ENCODE peak calls at places on chromosomes 5 and 9, in nine cellular contexts. One of them, this sample, is unnamed.

GRCh38 chr9:38240051-38240450 is 152.5 kb upstream of the ALDH1B1 start:
- DNase-seq in neural progenitor cell: no peak
- DNase-seq in brain microvascular endothelial cell: no peak
- DNase-seq in foreskin keratinocyte: no peak
- DNase-seq in tibial artery: no peak
- DNase-seq in MM.1S: no peak
- DNase-seq in heart left ventricle: no peak
- DNase-seq in CD8-positive, alpha-beta T cell: no peak
- DNase-seq in cardiac fibroblast: no peak
- DNase-seq in this sample: no peak

GRCh38 chr9:123716339-123716738 is 213.6 kb downstream of the DENND1A start:
- DNase-seq in brain microvascular endothelial cell: no peak
- DNase-seq in cardiac fibroblast: no peak
- DNase-seq in MM.1S: no peak
- DNase-seq in foreskin keratinocyte: no peak
- DNase-seq in tibial artery: no peak
- DNase-seq in heart left ventricle: no peak
- DNase-seq in neural progenitor cell: no peak
- DNase-seq in CD8-positive, alpha-beta T cell: no peak
- DNase-seq in this sample: peak; percentile 28

GRCh38 chr5:6707852-6708251 is 5.4 kb upstream of the TENT4A start:
- DNase-seq in neural progenitor cell: no peak
- DNase-seq in CD8-positive, alpha-beta T cell: no peak
- DNase-seq in cardiac fibroblast: no peak
- DNase-seq in brain microvascular endothelial cell: no peak
- DNase-seq in MM.1S: no peak
- DNase-seq in tibial artery: no peak
- DNase-seq in heart left ventricle: no peak
- DNase-seq in foreskin keratinocyte: no peak
- DNase-seq in this sample: no peak

GRCh38 chr9:133132174-133132573 is 11.1 kb upstream of the RALGDS start:
- DNase-seq in CD8-positive, alpha-beta T cell: no peak
- DNase-seq in tibial artery: no peak
- DNase-seq in MM.1S: no peak
- DNase-seq in heart left ventricle: no peak
- DNase-seq in neural progenitor cell: no peak
- DNase-seq in foreskin keratinocyte: no peak
- DNase-seq in brain microvascular endothelial cell: no peak
- DNase-seq in cardiac fibroblast: no peak
- DNase-seq in this sample: no peak

GRCh38 chr5:57349214-57349613 is 133.4 kb downstream of the ACTBL2 start:
- DNase-seq in cardiac fibroblast: no peak
- DNase-seq in CD8-positive, alpha-beta T cell: no peak
- DNase-seq in tibial artery: no peak
- DNase-seq in foreskin keratinocyte: no peak
- DNase-seq in heart left ventricle: no peak
- DNase-seq in brain microvascular endothelial cell: no peak
- DNase-seq in MM.1S: peak; percentile 31
- DNase-seq in neural progenitor cell: no peak
- DNase-seq in this sample: no peak

GRCh38 chr5:40570408-40571129 is 109.1 kb upstream of the PTGER4 start:
- DNase-seq in CD8-positive, alpha-beta T cell: no peak
- DNase-seq in heart left ventricle: no peak
- DNase-seq in foreskin keratinocyte: peak; percentile 58
- DNase-seq in brain microvascular endothelial cell: peak; percentile 76
- DNase-seq in MM.1S: no peak
- DNase-seq in cardiac fibroblast: peak; percentile 94
- DNase-seq in neural progenitor cell: no peak
- DNase-seq in tibial artery: no peak
- DNase-seq in this sample: no peak

GRCh38 chr9:87194471-87194870 is 247.2 kb upstream of the GAS1 start:
- DNase-seq in heart left ventricle: no peak
- DNase-seq in MM.1S: no peak
- DNase-seq in cardiac fibroblast: peak; percentile 90
- DNase-seq in brain microvascular endothelial cell: peak; percentile 67
- DNase-seq in tibial artery: no peak
- DNase-seq in CD8-positive, alpha-beta T cell: no peak
- DNase-seq in neural progenitor cell: peak; percentile 42
- DNase-seq in foreskin keratinocyte: peak; percentile 84
- DNase-seq in this sample: no peak

GRCh38 chr5:88256872-88257271 is 11.8 kb downstream of the TMEM161B start:
- DNase-seq in neural progenitor cell: peak; percentile 6
- DNase-seq in foreskin keratinocyte: no peak
- DNase-seq in MM.1S: no peak
- DNase-seq in CD8-positive, alpha-beta T cell: no peak
- DNase-seq in brain microvascular endothelial cell: no peak
- DNase-seq in cardiac fibroblast: no peak
- DNase-seq in heart left ventricle: no peak
- DNase-seq in tibial artery: no peak
- DNase-seq in this sample: no peak

GRCh38 chr9:134004131-134004873 is 12.2 kb upstream of the VAV2 start:
- DNase-seq in brain microvascular endothelial cell: no peak
- DNase-seq in CD8-positive, alpha-beta T cell: no peak
- DNase-seq in foreskin keratinocyte: no peak
- DNase-seq in heart left ventricle: no peak
- DNase-seq in tibial artery: no peak
- DNase-seq in cardiac fibroblast: no peak
- DNase-seq in neural progenitor cell: no peak
- DNase-seq in MM.1S: no peak
- DNase-seq in this sample: peak; percentile 36

DNA sequence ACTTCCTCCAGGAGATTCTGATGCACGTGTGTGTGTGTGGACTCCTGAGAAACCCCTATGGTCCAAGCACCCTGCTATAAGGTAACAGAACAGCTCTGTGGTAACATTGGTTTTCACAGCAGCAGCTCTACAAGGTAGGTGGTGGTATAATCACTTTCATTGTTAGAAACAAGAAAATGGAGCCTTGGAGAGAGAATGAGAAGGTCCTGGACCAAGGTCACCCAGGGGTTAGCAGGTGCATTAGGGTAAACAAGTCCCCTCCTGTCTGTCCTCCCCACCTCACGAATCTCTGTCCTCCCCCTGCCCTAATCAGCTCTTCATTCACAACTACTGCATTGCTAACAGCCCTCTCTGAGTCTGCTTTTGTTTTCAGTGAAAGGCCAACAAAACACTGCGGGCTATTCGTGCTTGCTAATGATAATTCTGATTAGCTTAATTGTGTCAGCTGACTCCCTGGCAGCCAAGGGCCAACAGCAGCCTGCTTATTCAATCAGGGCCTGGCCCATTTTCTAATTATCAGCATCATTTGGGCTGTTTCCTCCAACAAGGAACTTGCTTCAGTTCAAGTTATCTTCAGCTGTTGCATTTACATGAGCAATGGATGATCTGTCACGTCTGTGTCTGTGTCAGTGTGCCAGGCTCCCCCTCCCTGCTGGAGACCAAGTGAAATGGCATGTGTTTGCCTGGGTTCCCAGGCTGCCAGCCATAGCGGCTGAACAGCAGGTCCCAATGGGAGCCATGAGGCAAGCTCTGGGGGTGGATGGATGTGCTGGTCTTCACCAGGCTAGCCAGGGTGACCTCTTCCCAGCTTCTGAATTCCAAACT is 56.7 kb upstream of the EQTN start:
- DNase-seq in foreskin keratinocyte: no peak
- DNase-seq in MM.1S: no peak
- DNase-seq in cardiac fibroblast: peak; percentile 29
- DNase-seq in tibial artery: peak; percentile 87
- DNase-seq in neural progenitor cell: peak; percentile 67
- DNase-seq in CD8-positive, alpha-beta T cell: no peak
- DNase-seq in heart left ventricle: no peak
- DNase-seq in brain microvascular endothelial cell: peak; percentile 25
- DNase-seq in this sample: no peak
- TF ChIP-seq CTCF in foreskin keratinocyte: no peak
- TF ChIP-seq CTCF in MM.1S: no peak
- TF ChIP-seq CTCF in cardiac fibroblast: no peak
- TF ChIP-seq CTCF in tibial artery: peak; percentile 36
- TF ChIP-seq CTCF in neural progenitor cell: no peak
- TF ChIP-seq CTCF in CD8-positive, alpha-beta T cell: no peak
- TF ChIP-seq CTCF in heart left ventricle: no peak
- TF ChIP-seq CTCF in brain microvascular endothelial cell: no peak
- TF ChIP-seq CTCF in this sample: no peak

DNA sequence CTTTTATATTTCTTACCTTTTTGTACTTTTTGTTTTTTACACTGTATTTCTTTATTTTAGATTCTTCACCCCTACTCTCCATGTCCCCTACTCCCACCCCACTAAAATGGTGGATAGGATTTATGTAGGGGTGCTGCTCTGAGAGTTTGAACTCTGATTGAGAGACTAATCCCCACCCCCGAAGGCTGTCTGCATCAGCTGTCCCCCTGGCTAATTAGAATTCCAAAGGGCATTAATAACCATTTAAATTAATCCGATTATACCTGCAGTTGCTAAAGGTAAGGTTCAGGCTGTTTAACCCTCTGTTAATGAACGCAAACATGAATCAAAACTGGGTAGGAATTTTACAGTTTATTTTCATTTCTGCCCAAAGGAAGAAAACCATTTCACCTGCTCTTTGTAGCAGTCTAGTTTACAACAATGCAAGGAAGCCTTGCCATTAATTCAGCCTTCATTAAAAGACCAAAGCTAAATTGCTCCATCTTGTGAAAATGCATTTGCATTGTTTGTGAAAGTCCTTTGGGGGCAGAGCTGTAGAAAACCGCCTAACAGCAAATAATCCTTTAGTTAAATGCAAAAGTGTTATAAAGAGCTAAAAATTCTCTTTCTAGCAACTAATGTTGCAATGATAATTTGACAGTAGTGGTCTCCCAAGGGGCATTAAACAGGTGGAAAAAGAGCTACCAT is 71.2 kb downstream of the ZCCHC7 start:
- DNase-seq in brain microvascular endothelial cell: no peak
- DNase-seq in foreskin keratinocyte: no peak
- DNase-seq in tibial artery: no peak
- DNase-seq in MM.1S: no peak
- DNase-seq in neural progenitor cell: peak; percentile 67
- DNase-seq in heart left ventricle: no peak
- DNase-seq in cardiac fibroblast: no peak
- DNase-seq in CD8-positive, alpha-beta T cell: no peak
- DNase-seq in this sample: no peak
- TF ChIP-seq CTCF in brain microvascular endothelial cell: no peak
- TF ChIP-seq CTCF in foreskin keratinocyte: no peak
- TF ChIP-seq CTCF in tibial artery: no peak
- TF ChIP-seq CTCF in MM.1S: no peak
- TF ChIP-seq CTCF in neural progenitor cell: no peak
- TF ChIP-seq CTCF in heart left ventricle: no peak
- TF ChIP-seq CTCF in cardiac fibroblast: no peak
- TF ChIP-seq CTCF in CD8-positive, alpha-beta T cell: no peak
- TF ChIP-seq CTCF in this sample: no peak

GRCh38 chr5:33852327-33852726 is 39.5 kb downstream of the ADAMTS12 start:
- DNase-seq in brain microvascular endothelial cell: no peak
- DNase-seq in cardiac fibroblast: peak; percentile 56
- DNase-seq in foreskin keratinocyte: no peak
- DNase-seq in CD8-positive, alpha-beta T cell: no peak
- DNase-seq in heart left ventricle: no peak
- DNase-seq in tibial artery: no peak
- DNase-seq in MM.1S: no peak
- DNase-seq in neural progenitor cell: no peak
- DNase-seq in this sample: no peak

GRCh38 chr5:33857037-33857436 is 34.8 kb downstream of the ADAMTS12 start:
- DNase-seq in neural progenitor cell: no peak
- DNase-seq in MM.1S: no peak
- DNase-seq in brain microvascular endothelial cell: no peak
- DNase-seq in heart left ventricle: no peak
- DNase-seq in tibial artery: no peak
- DNase-seq in CD8-positive, alpha-beta T cell: no peak
- DNase-seq in cardiac fibroblast: no peak
- DNase-seq in foreskin keratinocyte: no peak
- DNase-seq in this sample: no peak

GRCh38 chr5:33852837-33853236 is 39.0 kb downstream of the ADAMTS12 start:
- DNase-seq in neural progenitor cell: no peak
- DNase-seq in tibial artery: no peak
- DNase-seq in foreskin keratinocyte: no peak
- DNase-seq in CD8-positive, alpha-beta T cell: no peak
- DNase-seq in cardiac fibroblast: no peak
- DNase-seq in MM.1S: no peak
- DNase-seq in brain microvascular endothelial cell: no peak
- DNase-seq in heart left ventricle: no peak
- DNase-seq in this sample: no peak

GRCh38 chr5:33855396-33855795 is 36.4 kb downstream of the ADAMTS12 start:
- DNase-seq in CD8-positive, alpha-beta T cell: no peak
- DNase-seq in neural progenitor cell: no peak
- DNase-seq in brain microvascular endothelial cell: no peak
- DNase-seq in MM.1S: no peak
- DNase-seq in heart left ventricle: no peak
- DNase-seq in tibial artery: no peak
- DNase-seq in cardiac fibroblast: peak; percentile 52
- DNase-seq in foreskin keratinocyte: no peak
- DNase-seq in this sample: no peak

DNA sequence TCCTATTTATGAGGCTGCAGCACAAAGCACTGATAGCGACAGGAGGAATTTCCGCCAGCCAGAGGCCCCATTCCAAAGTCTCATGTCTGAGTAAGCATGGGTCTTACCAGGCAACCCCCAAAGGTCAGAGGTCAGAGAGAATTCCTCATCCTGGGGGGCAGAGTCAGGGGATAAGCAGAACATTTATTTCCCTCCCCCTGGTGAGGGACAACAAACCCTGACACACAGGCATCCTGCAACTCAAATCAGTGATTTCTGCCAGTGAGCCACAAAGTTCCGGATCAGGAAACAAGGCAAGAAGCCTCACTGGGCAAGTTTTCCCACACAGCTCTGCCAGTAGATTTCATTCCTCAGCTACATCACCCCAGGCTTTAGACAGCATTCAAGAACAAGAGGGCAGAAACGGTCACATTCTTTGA is 37.0 kb downstream of the ADAMTS12 start:
- DNase-seq in brain microvascular endothelial cell: peak; percentile 95
- DNase-seq in tibial artery: no peak
- DNase-seq in heart left ventricle: no peak
- DNase-seq in CD8-positive, alpha-beta T cell: no peak
- DNase-seq in cardiac fibroblast: peak; percentile 84
- DNase-seq in MM.1S: no peak
- DNase-seq in foreskin keratinocyte: no peak
- DNase-seq in neural progenitor cell: peak; percentile 73
- DNase-seq in this sample: no peak
- TF ChIP-seq CTCF in brain microvascular endothelial cell: peak; percentile 2
- TF ChIP-seq CTCF in tibial artery: no peak
- TF ChIP-seq CTCF in heart left ventricle: no peak
- TF ChIP-seq CTCF in CD8-positive, alpha-beta T cell: no peak
- TF ChIP-seq CTCF in cardiac fibroblast: no peak
- TF ChIP-seq CTCF in MM.1S: no peak
- TF ChIP-seq CTCF in foreskin keratinocyte: no peak
- TF ChIP-seq CTCF in neural progenitor cell: no peak
- TF ChIP-seq CTCF in this sample: no peak

DNA sequence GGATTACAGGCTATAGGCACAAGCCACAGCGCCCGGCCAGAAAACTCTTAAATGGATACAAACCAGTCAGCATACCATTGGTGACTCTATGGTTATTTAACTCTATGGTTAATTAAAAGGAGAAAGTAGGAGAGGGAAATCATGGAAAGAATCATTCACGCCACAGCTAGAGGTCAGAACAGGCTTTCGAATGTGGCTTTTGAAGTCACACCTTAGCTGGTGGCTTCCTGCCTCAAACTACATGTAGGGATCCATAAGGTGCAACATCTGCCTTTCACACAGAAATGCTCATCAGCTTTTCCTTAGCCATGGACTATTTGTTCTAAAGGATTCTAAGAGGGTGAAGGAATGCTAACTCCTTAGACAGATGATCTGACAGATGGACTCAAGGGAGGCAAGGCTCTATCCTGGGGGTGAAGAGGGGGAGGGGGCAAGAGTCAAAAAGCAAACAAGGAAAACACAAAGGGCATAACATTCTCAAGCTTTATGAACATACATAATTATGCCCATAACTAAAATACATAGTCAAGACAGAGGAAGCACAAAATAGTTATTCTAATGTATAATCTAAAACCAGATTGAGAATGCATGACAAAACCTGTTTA is 130.9 kb downstream of the EFNA5 start:
- DNase-seq in brain microvascular endothelial cell: no peak
- DNase-seq in neural progenitor cell: no peak
- DNase-seq in foreskin keratinocyte: no peak
- DNase-seq in CD8-positive, alpha-beta T cell: no peak
- DNase-seq in heart left ventricle: no peak
- DNase-seq in tibial artery: no peak
- DNase-seq in cardiac fibroblast: no peak
- DNase-seq in MM.1S: no peak
- DNase-seq in this sample: no peak
- TF ChIP-seq CTCF in brain microvascular endothelial cell: no peak
- TF ChIP-seq CTCF in neural progenitor cell: no peak
- TF ChIP-seq CTCF in foreskin keratinocyte: no peak
- TF ChIP-seq CTCF in CD8-positive, alpha-beta T cell: no peak
- TF ChIP-seq CTCF in heart left ventricle: no peak
- TF ChIP-seq CTCF in tibial artery: no peak
- TF ChIP-seq CTCF in cardiac fibroblast: no peak
- TF ChIP-seq CTCF in MM.1S: no peak
- TF ChIP-seq CTCF in this sample: no peak